ENCODE peak calls at places on chromosome 21, in seven cellular contexts. One of them, this sample, is unnamed.

GRCh38 chr21:31078796-31079195 is 40.5 kb upstream of the KRTAP19-8 start:
- DNase-seq in ovary: no peak
- DNase-seq in memory B cell: no peak
- DNase-seq in activated CD4-positive, alpha-beta memory T cell treated with anti-CD3 and anti-CD28 coated beads for 36 hours: peak; percentile 24
- DNase-seq in NB4: no peak
- DNase-seq in posterior vena cava: no peak
- DNase-seq in fibroblast of pulmonary artery: peak; percentile 25
- DNase-seq in this sample: no peak

GRCh38 chr21:27213328-27213727 is 246.4 kb upstream of the ADAMTS5 start:
- DNase-seq in fibroblast of pulmonary artery: peak; percentile 37
- DNase-seq in posterior vena cava: no peak
- DNase-seq in activated CD4-positive, alpha-beta memory T cell treated with anti-CD3 and anti-CD28 coated beads for 36 hours: no peak
- DNase-seq in memory B cell: no peak
- DNase-seq in NB4: no peak
- DNase-seq in ovary: no peak
- DNase-seq in this sample: peak; percentile 45

GRCh38 chr21:34606051-34606450 is 8.9 kb downstream of the RCAN1 start:
- DNase-seq in memory B cell: no peak
- DNase-seq in NB4: no peak
- DNase-seq in ovary: no peak
- DNase-seq in activated CD4-positive, alpha-beta memory T cell treated with anti-CD3 and anti-CD28 coated beads for 36 hours: no peak
- DNase-seq in posterior vena cava: no peak
- DNase-seq in fibroblast of pulmonary artery: no peak
- DNase-seq in this sample: no peak

GRCh38 chr21:41887682-41888081 is 8.5 kb upstream of the PRDM15 start:
- DNase-seq in NB4: no peak
- DNase-seq in posterior vena cava: peak; percentile 7
- DNase-seq in activated CD4-positive, alpha-beta memory T cell treated with anti-CD3 and anti-CD28 coated beads for 36 hours: no peak
- DNase-seq in ovary: no peak
- DNase-seq in fibroblast of pulmonary artery: no peak
- DNase-seq in memory B cell: no peak
- DNase-seq in this sample: no peak

GRCh38 chr21:46161180-46161799 is 5.9 kb upstream of the FTCD start:
- DNase-seq in NB4: no peak
- DNase-seq in ovary: no peak
- DNase-seq in activated CD4-positive, alpha-beta memory T cell treated with anti-CD3 and anti-CD28 coated beads for 36 hours: peak; percentile 8
- DNase-seq in posterior vena cava: peak; percentile 75
- DNase-seq in memory B cell: no peak
- DNase-seq in fibroblast of pulmonary artery: no peak
- DNase-seq in this sample: no peak

GRCh38 chr21:41368361-41369104 is 6.7 kb downstream of the MX2 start:
- DNase-seq in posterior vena cava: no peak
- DNase-seq in NB4: no peak
- DNase-seq in ovary: no peak
- DNase-seq in fibroblast of pulmonary artery: no peak
- DNase-seq in activated CD4-positive, alpha-beta memory T cell treated with anti-CD3 and anti-CD28 coated beads for 36 hours: no peak
- DNase-seq in memory B cell: no peak
- DNase-seq in this sample: no peak

GRCh38 chr21:32641715-32642698 is 29.8 kb upstream of the CFAP298 start:
- DNase-seq in activated CD4-positive, alpha-beta memory T cell treated with anti-CD3 and anti-CD28 coated beads for 36 hours: no peak
- DNase-seq in ovary: no peak
- DNase-seq in fibroblast of pulmonary artery: no peak
- DNase-seq in posterior vena cava: no peak
- DNase-seq in memory B cell: no peak
- DNase-seq in NB4: peak; percentile 2
- DNase-seq in this sample: peak; percentile 92

GRCh38 chr21:22374218-22374969 is 1376.2 kb downstream of the NCAM2 start:
- DNase-seq in ovary: no peak
- DNase-seq in fibroblast of pulmonary artery: no peak
- DNase-seq in NB4: no peak
- DNase-seq in activated CD4-positive, alpha-beta memory T cell treated with anti-CD3 and anti-CD28 coated beads for 36 hours: no peak
- DNase-seq in posterior vena cava: no peak
- DNase-seq in memory B cell: no peak
- DNase-seq in this sample: no peak

GRCh38 chr21:31335957-31336738 is 7.9 kb downstream of the TIAM1 start:
- DNase-seq in memory B cell: no peak
- DNase-seq in posterior vena cava: no peak
- DNase-seq in fibroblast of pulmonary artery: peak; percentile 84
- DNase-seq in activated CD4-positive, alpha-beta memory T cell treated with anti-CD3 and anti-CD28 coated beads for 36 hours: peak; percentile 55
- DNase-seq in ovary: no peak
- DNase-seq in NB4: no peak
- DNase-seq in this sample: peak; percentile 77

GRCh38 chr21:16420086-16420724 is 690.4 kb downstream of the USP25 start:
- DNase-seq in NB4: no peak
- DNase-seq in ovary: peak; percentile 55
- DNase-seq in activated CD4-positive, alpha-beta memory T cell treated with anti-CD3 and anti-CD28 coated beads for 36 hours: no peak
- DNase-seq in posterior vena cava: no peak
- DNase-seq in fibroblast of pulmonary artery: peak; percentile 80
- DNase-seq in memory B cell: no peak
- DNase-seq in this sample: peak; percentile 72

GRCh38 chr21:32940079-32941014 is 85.4 kb upstream of the OLIG2 start:
- DNase-seq in fibroblast of pulmonary artery: peak; percentile 62
- DNase-seq in NB4: peak; percentile 71
- DNase-seq in posterior vena cava: no peak
- DNase-seq in ovary: no peak
- DNase-seq in memory B cell: peak; percentile 37
- DNase-seq in activated CD4-positive, alpha-beta memory T cell treated with anti-CD3 and anti-CD28 coated beads for 36 hours: peak; percentile 44
- DNase-seq in this sample: peak; percentile 33

GRCh38 chr21:35578350-35578782 is 482.0 kb downstream of the SETD4 start:
- DNase-seq in activated CD4-positive, alpha-beta memory T cell treated with anti-CD3 and anti-CD28 coated beads for 36 hours: no peak
- DNase-seq in posterior vena cava: no peak
- DNase-seq in memory B cell: no peak
- DNase-seq in ovary: no peak
- DNase-seq in NB4: no peak
- DNase-seq in fibroblast of pulmonary artery: peak; percentile 73
- DNase-seq in this sample: peak; percentile 95

GRCh38 chr21:42095581-42095980 is 24.5 kb downstream of the UMODL1 start:
- DNase-seq in memory B cell: no peak
- DNase-seq in NB4: no peak
- DNase-seq in posterior vena cava: no peak
- DNase-seq in activated CD4-positive, alpha-beta memory T cell treated with anti-CD3 and anti-CD28 coated beads for 36 hours: no peak
- DNase-seq in ovary: no peak
- DNase-seq in fibroblast of pulmonary artery: no peak
- DNase-seq in this sample: no peak

GRCh38 chr21:43611598-43612369 is 47.5 kb downstream of the HSF2BP start:
- DNase-seq in memory B cell: peak; percentile 28
- DNase-seq in NB4: peak; percentile 51
- DNase-seq in ovary: peak; percentile 84
- DNase-seq in activated CD4-positive, alpha-beta memory T cell treated with anti-CD3 and anti-CD28 coated beads for 36 hours: peak; percentile 25
- DNase-seq in posterior vena cava: peak; percentile 89
- DNase-seq in fibroblast of pulmonary artery: peak; percentile 79
- DNase-seq in this sample: peak; percentile 53

GRCh38 chr21:34180406-34180805 is 107.0 kb downstream of the MRPS6 start:
- DNase-seq in NB4: no peak
- DNase-seq in ovary: no peak
- DNase-seq in fibroblast of pulmonary artery: no peak
- DNase-seq in activated CD4-positive, alpha-beta memory T cell treated with anti-CD3 and anti-CD28 coated beads for 36 hours: no peak
- DNase-seq in memory B cell: no peak
- DNase-seq in posterior vena cava: no peak
- DNase-seq in this sample: no peak

GRCh38 chr21:42677339-42678117 is 24.1 kb downstream of the PDE9A start:
- DNase-seq in activated CD4-positive, alpha-beta memory T cell treated with anti-CD3 and anti-CD28 coated beads for 36 hours: no peak
- DNase-seq in memory B cell: no peak
- DNase-seq in ovary: no peak
- DNase-seq in fibroblast of pulmonary artery: peak; percentile 64
- DNase-seq in NB4: peak; percentile 93
- DNase-seq in posterior vena cava: no peak
- DNase-seq in this sample: peak; percentile 68